ENCODE peak calls at places on chromosomes 1 and 21, in four cellular contexts. P is cardiac muscle cell; O is central memory CD4-positive, alpha-beta T cell; F is effector memory CD8-positive, alpha-beta T cell. G is an unnamed sample.

GRCh38 chr21:37257526-37257966 is 9.6 kb downstream of the VPS26C start:
- DNase-seq in P (peak; percentile 51), O (peak; percentile 19), F (peak; percentile 33), G (peak; percentile 82)

GRCh38 chr1:43270421-43271095 is 775 bp downstream of the TMEM125 start:
- DNase-seq in P (peak; percentile 9), O (no peak), F (no peak), G (no peak)

GRCh38 chr1:98325646-98326441 is 335.7 kb upstream of the SNX7 start:
- DNase-seq in P (peak; percentile 92), O (no peak), F (no peak), G (no peak)

GRCh38 chr1:33435096-33435820 is 4.4 kb upstream of the PHC2 start:
- DNase-seq in P (peak; percentile 57), O (no peak), F (no peak), G (no peak)

GRCh38 chr1:186202174-186202843 is 172.7 kb downstream of the TPR start:
- DNase-seq in P (peak; percentile 72), O (no peak), F (no peak), G (no peak)

GRCh38 chr1:234957330-234958065 is 171.1 kb downstream of the TOMM20 start:
- DNase-seq in P (peak; percentile 84), O (no peak), F (no peak), G (no peak)

GRCh38 chr1:98048234-98048633 is 127.4 kb upstream of the DPYD start:
- DNase-seq in P (peak; percentile 93), O (peak; percentile 60), F (peak; percentile 63), G (peak; percentile 57)

GRCh38 chr21:46060596-46061061 is 37.3 kb upstream of the COL6A2 start:
- DNase-seq in P (peak; percentile 99), O (no peak), F (no peak), G (no peak)

GRCh38 chr1:232667781-232668101 is 37.8 kb upstream of the SIPA1L2 start:
- DNase-seq in P (no peak), O (no peak), F (no peak), G (no peak)

GRCh38 chr1:160830321-160831153 is 32.1 kb downstream of the CD244 start:
- DNase-seq in P (peak; percentile 71), O (peak; percentile 55), F (peak; percentile 65), G (peak; percentile 59)

GRCh38 chr1:192747305-192747704 is 61.5 kb upstream of the RGS2 start:
- DNase-seq in P (peak; percentile 58), O (no peak), F (no peak), G (no peak)

GRCh38 chr1:116457944-116458343 is 84.9 kb downstream of the ATP1A1 start:
- DNase-seq in P (no peak), O (no peak), F (no peak), G (no peak)

GRCh38 chr1:14742181-14742980 is 143.9 kb downstream of the KAZN start:
- DNase-seq in P (peak; percentile 93), O (no peak), F (no peak), G (no peak)

GRCh38 chr1:8681317-8681650 is 136.2 kb downstream of the RERE start:
- DNase-seq in P (no peak), O (no peak), F (no peak), G (no peak)

GRCh38 chr1:3352952-3353331 is 101.5 kb upstream of the ARHGEF16 start:
- DNase-seq in P (peak; percentile 77), O (no peak), F (no peak), G (no peak)

GRCh38 chr1:215132156-215132555 is 49.6 kb downstream of the KCNK2 start:
- DNase-seq in P (no peak), O (no peak), F (no peak), G (no peak)

GRCh38 chr1:164591858-164592257 is 32.9 kb downstream of the PBX1 start:
- DNase-seq in P (peak; percentile 40), O (no peak), F (no peak), G (no peak)